ENCODE peak calls at places on chromosomes 3 and 15, in five cellular contexts. Y, J, X, U and S are unnamed samples.

GRCh38 chr3:43691120-43692002 is 623 bp downstream of the ABHD5 start:
- DNase-seq in Y (peak), J (peak), X (peak), U (peak), S (peak)

GRCh38 chr3:58999779-59000170 is 50.0 kb downstream of the CFAP20DC start:
- DNase-seq in Y (peak), J (no peak), X (no peak), U (no peak), S (no peak)

GRCh38 chr3:79488407-79488806 is 279.4 kb downstream of the ROBO1 start:
- DNase-seq in Y (no peak), J (no peak), X (no peak), U (no peak), S (no peak)

GRCh38 chr15:32657198-32657886 is 15.8 kb downstream of the SCG5 start:
- DNase-seq in Y (no peak), J (no peak), X (no peak), U (no peak), S (no peak)

GRCh38 chr3:59422312-59422711 is 372.5 kb upstream of the CFAP20DC start:
- DNase-seq in Y (peak), J (no peak), X (no peak), U (no peak), S (no peak)

GRCh38 chr15:66294932-66295235 is 1.5 kb downstream of the DIS3L start:
- DNase-seq in Y (peak), J (no peak), X (no peak), U (no peak), S (no peak)

GRCh38 chr3:13325092-13325491 is 95.0 kb downstream of the NUP210 start:
- DNase-seq in Y (no peak), J (no peak), X (no peak), U (no peak), S (no peak)

GRCh38 chr3:182710557-182711157 is 82.6 kb upstream of the ATP11B start:
- DNase-seq in Y (peak), J (peak), X (peak), U (no peak), S (no peak)

GRCh38 chr3:81869380-81869779 is 107.9 kb upstream of the GBE1 start:
- DNase-seq in Y (no peak), J (no peak), X (no peak), U (no peak), S (no peak)

GRCh38 chr3:27358372-27358771 is 10.8 kb downstream of the NEK10 start:
- DNase-seq in Y (no peak), J (no peak), X (no peak), U (no peak), S (no peak)

GRCh38 chr3:23442598-23443383 is 239.7 kb downstream of the UBE2E2 start:
- DNase-seq in Y (peak), J (no peak), X (no peak), U (no peak), S (no peak)

GRCh38 chr15:60695713-60696522 is 217.0 kb upstream of the ICE2 start:
- DNase-seq in Y (peak), J (no peak), X (no peak), U (no peak), S (peak)

GRCh38 chr3:172512363-172512762 is 10.9 kb downstream of the TNFSF10 start:
- DNase-seq in Y (no peak), J (no peak), X (no peak), U (peak), S (no peak)

GRCh38 chr3:55445551-55445950 is 41.6 kb downstream of the WNT5A start:
- DNase-seq in Y (no peak), J (no peak), X (no peak), U (no peak), S (no peak)

GRCh38 chr3:133820889-133821675 is 15.5 kb downstream of the SRPRB start:
- DNase-seq in Y (no peak), J (no peak), X (no peak), U (no peak), S (no peak)

GRCh38 chr3:133825969-133826727 is 20.5 kb downstream of the SRPRB start:
- DNase-seq in Y (no peak), J (no peak), X (no peak), U (no peak), S (no peak)

GRCh38 chr3:133820129-133820528 is 14.5 kb downstream of the SRPRB start:
- DNase-seq in Y (no peak), J (no peak), X (no peak), U (no peak), S (no peak)

GRCh38 chr3:133824961-133825485 is 19.4 kb downstream of the SRPRB start:
- DNase-seq in Y (no peak), J (no peak), X (no peak), U (no peak), S (no peak)

DNA sequence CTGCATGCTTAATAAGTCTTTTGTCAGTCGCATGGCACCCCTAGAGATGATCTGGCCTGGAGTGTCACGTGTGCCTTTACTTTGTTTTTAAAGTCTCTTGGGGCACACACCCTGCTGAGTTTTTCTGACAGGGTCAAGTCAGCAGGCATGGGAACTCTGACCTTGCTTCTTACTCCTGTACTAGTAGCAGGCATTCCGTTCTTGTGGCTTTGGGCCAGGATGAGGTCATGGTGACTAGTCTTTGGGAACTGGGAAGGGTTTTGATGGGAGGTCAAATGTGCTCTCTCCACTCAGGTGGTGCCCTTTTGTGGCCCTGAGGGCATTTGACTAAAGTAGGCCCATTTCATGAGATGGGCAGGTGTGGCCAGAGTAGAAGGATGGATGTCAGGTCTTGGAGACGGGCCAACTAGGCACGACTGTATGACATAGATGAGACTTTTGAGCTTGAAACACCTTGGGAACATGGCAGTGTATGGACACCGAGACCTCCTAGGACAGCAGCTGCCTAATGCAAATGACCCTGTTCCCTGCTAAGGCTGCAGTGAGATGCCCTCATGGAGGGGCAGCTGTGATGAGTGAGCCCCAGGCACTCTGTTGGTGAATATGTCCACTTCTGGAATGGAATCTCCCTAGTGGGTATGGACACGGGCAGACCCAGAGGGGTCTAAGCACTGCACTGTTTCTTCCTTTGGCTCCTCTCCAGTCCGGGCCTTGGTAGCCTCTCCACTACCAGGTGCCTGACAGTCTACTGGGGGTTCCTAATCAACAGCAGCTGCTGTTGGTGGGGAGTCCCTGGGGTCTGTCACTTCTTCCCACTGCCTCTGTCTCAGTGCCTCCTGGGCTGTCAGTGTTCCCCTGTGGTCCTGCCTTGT is 16.4 kb downstream of the SRPRB start:
- DNase-seq in Y (peak), J (peak), X (peak), U (no peak), S (peak)
- H3K27ac ChIP-seq in Y (no peak), J (no peak), X (no peak), U (no peak), S (no peak)

GRCh38 chr3:32405155-32405554 is 13.5 kb downstream of the CMTM7 start:
- DNase-seq in Y (peak), J (no peak), X (no peak), U (no peak), S (no peak)

GRCh38 chr3:32401541-32402052 is 9.9 kb downstream of the CMTM7 start:
- DNase-seq in Y (peak), J (peak), X (no peak), U (peak), S (peak)

GRCh38 chr3:32404714-32405113 is 13.1 kb downstream of the CMTM7 start:
- DNase-seq in Y (no peak), J (no peak), X (no peak), U (no peak), S (no peak)

GRCh38 chr3:32405711-32406323 is 14.2 kb downstream of the CMTM7 start:
- DNase-seq in Y (no peak), J (no peak), X (no peak), U (no peak), S (no peak)

DNA sequence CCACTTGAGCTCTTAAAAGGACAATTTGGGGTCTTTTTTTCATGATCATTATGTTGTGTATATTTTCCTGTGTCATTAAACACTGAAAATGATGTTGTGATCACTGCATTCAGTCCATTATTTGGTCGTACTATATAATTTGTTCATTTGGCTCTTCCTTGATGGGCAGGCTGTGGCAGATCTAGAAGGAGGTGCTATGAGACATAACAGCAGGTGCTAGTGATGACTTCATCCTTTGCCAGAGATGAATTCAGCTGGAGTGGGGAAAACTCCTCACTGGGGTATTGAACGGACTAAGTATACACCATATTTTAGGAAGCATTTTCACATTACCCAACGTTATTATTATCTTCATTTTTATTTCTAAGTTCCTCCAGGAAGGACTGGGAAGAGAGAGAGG is 12.0 kb downstream of the CMTM7 start:
- DNase-seq in Y (no peak), J (no peak), X (no peak), U (no peak), S (no peak)
- H3K27ac ChIP-seq in Y (no peak), J (no peak), X (no peak), U (no peak), S (peak)

GRCh38 chr3:65894126-65894525 is 144.6 kb downstream of the MAGI1 start:
- DNase-seq in Y (no peak), J (no peak), X (no peak), U (no peak), S (no peak)

GRCh38 chr3:65893631-65894030 is 145.1 kb downstream of the MAGI1 start:
- DNase-seq in Y (no peak), J (no peak), X (no peak), U (no peak), S (no peak)

GRCh38 chr3:65895084-65895483 is 143.6 kb downstream of the MAGI1 start:
- DNase-seq in Y (no peak), J (no peak), X (no peak), U (no peak), S (no peak)

GRCh38 chr3:65896321-65896720 is 142.4 kb downstream of the MAGI1 start:
- DNase-seq in Y (no peak), J (no peak), X (no peak), U (no peak), S (no peak)

DNA sequence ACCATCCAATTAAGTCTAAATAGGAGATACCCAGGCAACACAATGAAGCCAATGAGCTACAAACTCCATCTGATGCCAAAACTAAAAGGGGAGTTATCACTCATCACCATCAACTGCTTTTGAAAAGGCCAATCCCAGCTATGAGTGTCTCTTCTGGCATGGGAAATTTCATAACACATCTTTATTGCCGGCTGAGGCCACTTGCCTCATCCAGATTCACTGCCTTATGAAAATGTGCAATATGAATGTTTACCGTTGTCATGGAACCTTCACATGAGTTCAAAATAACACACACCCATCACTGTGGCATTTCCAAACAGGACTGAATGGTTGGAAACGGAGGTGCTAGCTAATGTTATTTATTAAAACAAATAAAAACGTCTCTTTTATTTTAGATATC is 144.0 kb downstream of the MAGI1 start:
- DNase-seq in Y (peak), J (no peak), X (no peak), U (no peak), S (no peak)
- H3K27ac ChIP-seq in Y (no peak), J (no peak), X (no peak), U (no peak), S (no peak)

DNA sequence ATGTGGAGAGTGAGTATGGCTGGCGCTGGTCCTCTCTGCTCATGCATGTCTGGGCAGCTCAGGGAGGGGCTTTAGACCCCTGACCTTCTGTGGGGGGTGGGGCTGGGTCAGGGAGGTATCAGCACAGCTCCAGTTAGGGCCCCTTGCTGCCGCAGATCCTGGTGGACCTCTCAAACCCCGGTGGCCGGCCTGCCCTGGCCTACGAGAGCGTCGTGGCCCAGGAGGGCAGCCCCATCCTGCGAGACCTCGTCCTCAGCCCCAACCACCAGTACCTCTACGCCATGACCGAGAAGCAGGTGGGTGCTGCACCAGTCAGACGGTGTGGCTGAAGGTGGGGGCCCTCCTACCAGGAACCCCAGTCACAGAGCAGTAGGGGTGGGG is 20.2 kb downstream of the PLXNA1 start:
- DNase-seq in Y (no peak), J (no peak), X (no peak), U (no peak), S (no peak)
- H3K27ac ChIP-seq in Y (peak), J (no peak), X (no peak), U (no peak), S (no peak)

GRCh38 chr15:52514482-52514881 is 14.2 kb downstream of the MYO5A start:
- DNase-seq in Y (no peak), J (no peak), X (no peak), U (no peak), S (no peak)

GRCh38 chr15:52518972-52519371 is 9.7 kb downstream of the MYO5A start:
- DNase-seq in Y (no peak), J (no peak), X (no peak), U (no peak), S (no peak)

GRCh38 chr15:52515343-52515742 is 13.3 kb downstream of the MYO5A start:
- DNase-seq in Y (no peak), J (no peak), X (no peak), U (no peak), S (no peak)

GRCh38 chr15:52520421-52520820 is 8.3 kb downstream of the MYO5A start:
- DNase-seq in Y (no peak), J (no peak), X (no peak), U (no peak), S (no peak)

DNA sequence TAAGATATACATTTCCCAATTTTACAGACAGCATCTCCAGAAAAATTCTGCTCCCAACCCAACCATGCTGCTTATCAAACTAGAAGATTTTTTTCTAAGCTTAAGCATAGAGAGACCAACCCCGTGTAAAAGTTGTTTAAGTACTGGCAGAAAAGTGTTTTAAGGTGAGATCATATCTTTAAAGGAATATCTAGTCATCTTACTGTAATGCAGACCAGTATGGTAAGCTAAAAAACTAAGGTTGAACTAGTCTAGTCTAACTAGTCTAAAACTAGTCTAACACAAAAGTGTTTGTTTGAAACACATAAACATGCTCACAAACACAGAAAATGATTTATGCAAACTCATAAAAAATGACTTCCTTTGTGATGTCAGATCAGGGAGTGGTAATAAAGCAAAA is 10.2 kb downstream of the MYO5A start:
- DNase-seq in Y (peak), J (no peak), X (no peak), U (no peak), S (no peak)
- H3K27ac ChIP-seq in Y (no peak), J (no peak), X (no peak), U (no peak), S (no peak)

DNA sequence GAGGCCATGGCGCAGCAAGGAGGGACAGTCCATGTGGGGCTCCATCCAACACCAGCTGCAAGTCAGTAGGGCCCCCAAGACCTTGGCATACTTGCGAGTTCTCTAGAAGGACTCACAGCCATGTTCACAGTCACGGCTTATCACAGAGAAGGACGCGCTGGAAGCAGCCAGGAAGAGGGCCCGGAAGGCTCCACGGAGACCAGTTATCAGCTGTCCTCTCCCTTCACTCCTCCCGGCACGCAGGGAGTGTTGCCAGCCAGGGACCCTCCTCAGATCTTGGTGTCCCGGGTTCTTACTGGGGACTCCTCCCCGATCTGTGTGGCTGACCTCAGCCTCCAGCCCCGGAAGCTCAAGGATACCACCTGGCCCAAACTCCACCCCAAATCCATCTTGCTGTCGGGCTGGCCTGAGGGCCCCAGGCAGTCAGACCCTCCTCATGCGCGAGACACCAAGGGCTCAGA is 68.0 kb downstream of the SLTM start:
- DNase-seq in Y (no peak), J (no peak), X (no peak), U (no peak), S (no peak)
- H3K27ac ChIP-seq in Y (no peak), J (no peak), X (peak), U (no peak), S (peak)

DNA sequence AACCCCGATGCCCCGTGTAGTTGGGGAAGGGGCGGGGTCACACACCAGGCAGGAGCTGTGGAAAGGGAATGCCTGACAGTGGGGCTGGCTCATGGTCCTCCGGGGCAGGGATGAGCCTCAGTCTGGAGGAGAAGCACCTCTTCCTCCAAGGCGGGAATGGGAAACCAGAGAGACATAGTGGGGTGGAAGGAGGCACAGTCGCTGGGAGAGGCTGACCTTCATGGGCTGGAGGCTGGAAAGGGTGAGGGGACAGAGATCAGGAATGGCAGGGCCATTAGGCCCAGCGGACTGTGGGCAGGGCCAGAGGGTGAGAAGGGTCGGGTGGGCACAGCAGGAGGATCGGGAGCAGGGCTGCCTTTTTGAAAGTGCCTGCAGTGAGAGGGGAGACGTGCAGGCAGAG is 65.8 kb upstream of the LINGO1 start:
- DNase-seq in Y (no peak), J (no peak), X (no peak), U (no peak), S (no peak)
- H3K27ac ChIP-seq in Y (no peak), J (no peak), X (no peak), U (no peak), S (no peak)

GRCh38 chr3:98977520-98977919 is 76.0 kb upstream of the DCBLD2 start:
- DNase-seq in Y (peak), J (no peak), X (peak), U (no peak), S (no peak)
- H3K27ac ChIP-seq in Y (no peak), J (no peak), X (peak), U (no peak), S (no peak)